ENCODE peak calls at places on chromosomes 13 and 19, in eight cellular contexts. I is cardiac muscle cell; U is RWPE1; D is gastrocnemius medialis; B is stimulated activated CD8-positive, alpha-beta memory T cell treated with anti-CD3 and anti-CD28 coated beads, Interleukin-7, amount 100 ng/mL, for 1 hour; R is neural progenitor cell; F is left ventricle myocardium inferior; T is substantia nigra. E is an unnamed sample.

GRCh38 chr13:25977216-25977615 is 74.6 kb downstream of the SHISA2 start:
- DNase-seq in I (peak), U (no peak), D (no peak), B (no peak), R (peak), F (no peak), T (no peak), E (no peak)

GRCh38 chr19:8482696-8483095 is 19.7 kb downstream of the PRAM1 start:
- DNase-seq in I (no peak), U (no peak), D (no peak), B (no peak), R (no peak), F (no peak), T (no peak), E (no peak)

GRCh38 chr13:50584856-50585580 is 258.5 kb downstream of the DLEU7 start:
- DNase-seq in I (no peak), U (no peak), D (no peak), B (no peak), R (peak), F (no peak), T (no peak), E (no peak)

GRCh38 chr13:113162783-113163685 is 4.6 kb downstream of the PROZ start:
- DNase-seq in I (no peak), U (no peak), D (no peak), B (no peak), R (no peak), F (no peak), T (no peak), E (no peak)

GRCh38 chr13:112968380-112968909 is 569 bp upstream of the MCF2L start:
- DNase-seq in I (peak), U (no peak), D (peak), B (peak), R (peak), F (peak), T (no peak), E (no peak)

GRCh38 chr13:79483302-79483701 is 2.3 kb downstream of the NDFIP2 start:
- DNase-seq in I (no peak), U (no peak), D (no peak), B (no peak), R (no peak), F (no peak), T (no peak), E (no peak)

GRCh38 chr19:34365463-34366401 is 736 bp downstream of the GPI start:
- DNase-seq in I (peak), U (peak), D (peak), B (no peak), R (peak), F (peak), T (peak), E (peak)

GRCh38 chr19:29484876-29485275 is 40.9 kb upstream of the VSTM2B start:
- DNase-seq in I (no peak), U (no peak), D (no peak), B (no peak), R (no peak), F (no peak), T (no peak), E (no peak)

GRCh38 chr19:57888107-57888493 is 737 bp downstream of the ZNF814 start:
- DNase-seq in I (peak), U (no peak), D (no peak), B (no peak), R (no peak), F (no peak), T (no peak), E (no peak)

GRCh38 chr19:29365836-29366417 is 153.0 kb upstream of the UQCRFS1 start:
- DNase-seq in I (no peak), U (no peak), D (no peak), B (no peak), R (no peak), F (no peak), T (no peak), E (no peak)

GRCh38 chr13:54733639-54734038 is 1705.0 kb downstream of the OLFM4 start:
- DNase-seq in I (peak), U (peak), D (no peak), B (no peak), R (peak), F (no peak), T (no peak), E (no peak)

GRCh38 chr19:23470873-23471555 is 75.7 kb upstream of the ZNF91 start:
- DNase-seq in I (no peak), U (no peak), D (no peak), B (no peak), R (no peak), F (no peak), T (no peak), E (no peak)

GRCh38 chr19:41144403-41144802 is 30.2 kb downstream of the CYP2F1 start:
- DNase-seq in I (peak), U (peak), D (peak), B (peak), R (peak), F (peak), T (peak), E (peak)

GRCh38 chr13:110479648-110480047 is 81.9 kb downstream of the RAB20 start:
- DNase-seq in I (no peak), U (no peak), D (peak), B (no peak), R (peak), F (peak), T (no peak), E (no peak)

GRCh38 chr13:102709536-102709935 is 14.7 kb upstream of the METTL21C start:
- DNase-seq in I (no peak), U (no peak), D (no peak), B (no peak), R (no peak), F (no peak), T (no peak), E (no peak)

GRCh38 chr19:407501-408440 is 1.2 kb downstream of the C2CD4C start:
- DNase-seq in I (no peak), U (no peak), D (no peak), B (no peak), R (no peak), F (no peak), T (no peak), E (no peak)

GRCh38 chr19:310141-310651 is 19.0 kb upstream of the PLPP2 start:
- DNase-seq in I (peak), U (no peak), D (no peak), B (no peak), R (no peak), F (no peak), T (no peak), E (no peak)

GRCh38 chr19:49200238-49200862 is 42.8 kb downstream of the TRPM4 start:
- DNase-seq in I (no peak), U (peak), D (no peak), B (no peak), R (no peak), F (no peak), T (no peak), E (peak)

GRCh38 chr13:106153876-106154275 is 381.6 kb downstream of the EFNB2 start:
- DNase-seq in I (no peak), U (no peak), D (no peak), B (no peak), R (no peak), F (no peak), T (no peak), E (no peak)